ENCODE peak calls at places on chromosomes 6 and 20, in five cellular contexts. D is pancreas, U is gastrocnemius medialis, G is mesothelial cell of epicardium, F is psoas muscle. E is an unnamed sample.

GRCh38 chr6:109743739-109744138 is 52.6 kb downstream of the FIG4 start:
- DNase-seq in D (no peak), U (no peak), G (no peak), F (no peak), E (no peak)

GRCh38 chr20:12883507-12883885 is 125.3 kb upstream of the SPTLC3 start:
- DNase-seq in D (no peak), U (no peak), G (no peak), F (no peak), E (no peak)

GRCh38 chr6:3788408-3789017 is 37.0 kb upstream of the PXDC1 start:
- DNase-seq in D (no peak), U (no peak), G (no peak), F (no peak), E (no peak)

GRCh38 chr6:109695468-109695867 is 4.4 kb downstream of the FIG4 start:
- DNase-seq in D (no peak), U (no peak), G (no peak), F (no peak), E (no peak)

GRCh38 chr20:47432251-47433210 is 69.2 kb upstream of the NCOA3 start:
- DNase-seq in D (no peak), U (no peak), G (no peak), F (no peak), E (no peak)

GRCh38 chr6:113018351-113019151 is 671.4 kb downstream of the RFPL4B start:
- DNase-seq in D (no peak), U (no peak), G (no peak), F (no peak), E (no peak)

GRCh38 chr20:13095013-13095412 is 86.2 kb downstream of the SPTLC3 start:
- DNase-seq in D (no peak), U (no peak), G (no peak), F (no peak), E (no peak)

GRCh38 chr6:38579010-38579628 is 60.6 kb downstream of the BTBD9 start:
- DNase-seq in D (no peak), U (no peak), G (no peak), F (no peak), E (no peak)

GRCh38 chr20:62367136-62367482 is at the start of gene LAMA5:
- DNase-seq in D (peak; percentile 84), U (peak; percentile 20), G (no peak), F (peak; percentile 73), E (no peak)

GRCh38 chr6:100203391-100203790 is 209.4 kb upstream of the MCHR2 start:
- DNase-seq in D (no peak), U (no peak), G (no peak), F (no peak), E (no peak)

GRCh38 chr6:110095101-110095500 is 84.4 kb downstream of the WASF1 start:
- DNase-seq in D (no peak), U (no peak), G (no peak), F (no peak), E (no peak)

GRCh38 chr20:14604143-14604542 is 266.7 kb upstream of the FLRT3 start:
- DNase-seq in D (no peak), U (no peak), G (no peak), F (no peak), E (no peak)

GRCh38 chr6:25903467-25904099 is 26.9 kb downstream of the SLC17A2 start:
- DNase-seq in D (no peak), U (no peak), G (no peak), F (no peak), E (no peak)

GRCh38 chr6:35691027-35691824 is 2.5 kb upstream of the FKBP5 start:
- DNase-seq in D (peak; percentile 76), U (peak; percentile 99), G (no peak), F (peak; percentile 97), E (peak; percentile 44)

GRCh38 chr6:70371454-70372105 is 41.7 kb upstream of the FAM135A start:
- DNase-seq in D (no peak), U (no peak), G (no peak), F (no peak), E (no peak)

GRCh38 chr6:137571854-137572253 is 77.7 kb upstream of the OLIG3 start:
- DNase-seq in D (peak; percentile 26), U (no peak), G (no peak), F (no peak), E (peak; percentile 27)

DNA sequence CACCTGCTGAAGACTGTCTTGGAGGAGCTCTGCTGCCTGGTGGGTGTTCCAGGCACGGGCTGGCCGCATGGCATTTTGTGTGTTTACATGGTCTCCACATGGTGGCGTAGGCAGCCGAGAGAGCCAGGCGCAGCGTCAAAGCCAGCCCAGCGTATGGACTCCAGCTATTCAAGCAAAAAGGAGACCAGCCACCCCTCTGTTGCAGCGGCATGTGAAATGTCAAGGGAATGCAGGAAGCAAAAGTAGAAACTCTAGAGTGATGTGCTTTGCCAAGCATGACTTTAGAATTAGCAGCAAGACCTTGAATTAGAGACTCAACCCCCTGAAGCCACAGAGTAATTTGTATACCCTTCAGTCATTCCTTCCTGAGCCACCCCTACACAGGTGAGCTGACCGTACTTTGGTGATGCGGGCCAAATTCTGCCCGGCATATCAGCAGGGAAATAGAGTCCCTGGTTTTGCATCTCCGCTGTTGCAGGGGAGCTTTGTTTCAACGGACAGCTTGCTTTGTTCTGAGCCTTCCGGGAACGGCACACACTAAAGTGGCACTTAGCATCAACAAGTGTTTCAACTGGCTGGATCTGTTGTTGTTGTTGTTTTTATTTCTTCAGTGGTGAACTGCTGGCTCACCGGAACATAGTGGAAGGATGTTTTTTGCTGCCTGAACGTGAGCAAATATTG is 48.5 kb downstream of the FNDC1 start:
- DNase-seq in D (peak; percentile 51), U (no peak), G (no peak), F (no peak), E (no peak)
- TF ChIP-seq CTCF in D (peak; percentile 17), U (no peak), G (no peak), F (no peak), E (no peak)

GRCh38 chr6:135382182-135382628 is 115.3 kb downstream of the AHI1 start:
- DNase-seq in D (no peak), U (no peak), G (no peak), F (no peak), E (no peak)

GRCh38 chr6:135383297-135383696 is 114.2 kb downstream of the AHI1 start:
- DNase-seq in D (no peak), U (no peak), G (no peak), F (no peak), E (no peak)

GRCh38 chr6:135380793-135381192 is 116.7 kb downstream of the AHI1 start:
- DNase-seq in D (no peak), U (no peak), G (no peak), F (no peak), E (no peak)

GRCh38 chr6:135385299-135385698 is 112.2 kb downstream of the AHI1 start:
- DNase-seq in D (no peak), U (no peak), G (no peak), F (no peak), E (no peak)

GRCh38 chr6:135383766-135384165 is 113.8 kb downstream of the AHI1 start:
- DNase-seq in D (no peak), U (no peak), G (no peak), F (no peak), E (no peak)
- TF ChIP-seq CTCF in D (no peak), U (no peak), G (peak; percentile 24), F (no peak), E (no peak)

DNA sequence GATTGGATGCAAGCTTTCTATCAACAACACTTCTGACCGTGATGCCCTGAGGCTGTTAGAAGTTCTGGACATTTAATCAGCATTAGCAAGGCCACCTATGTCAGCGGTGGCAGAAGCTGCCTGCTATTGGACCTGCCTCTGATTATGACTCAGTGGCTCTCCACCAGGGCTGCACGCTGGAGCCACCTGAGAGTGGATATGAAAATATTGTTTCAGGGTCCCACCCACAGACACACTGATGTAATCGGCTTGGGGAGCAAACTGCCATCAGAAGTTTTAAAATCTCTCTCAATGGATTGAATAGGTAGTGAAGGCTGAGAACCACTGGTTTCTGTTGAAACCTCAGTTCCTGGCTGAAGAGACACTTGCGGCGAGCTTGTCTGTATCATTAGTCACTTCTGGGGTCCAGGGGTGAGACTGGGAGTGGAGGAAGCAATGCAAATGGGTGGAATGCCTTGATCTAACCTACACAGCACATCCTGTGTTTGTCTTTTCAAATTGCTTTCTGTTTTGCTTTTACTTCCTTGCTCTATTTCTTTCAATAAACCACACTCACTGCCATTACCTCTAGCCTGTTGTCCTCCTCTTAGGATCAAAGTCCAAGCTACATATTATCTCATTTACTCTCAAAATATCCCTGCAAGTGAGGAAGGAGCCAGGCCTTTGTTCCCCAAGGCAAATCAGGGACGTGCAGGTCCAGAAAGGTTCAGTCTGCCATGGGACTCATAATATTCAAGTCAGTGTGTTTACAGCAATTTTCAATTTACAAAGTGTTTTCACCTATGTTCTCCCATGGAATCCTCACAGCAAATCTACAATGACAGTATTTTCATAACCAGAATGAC is 4.2 kb downstream of the CLIC5 start:
- DNase-seq in D (no peak), U (no peak), G (no peak), F (no peak), E (no peak)
- TF ChIP-seq CTCF in D (no peak), U (no peak), G (no peak), F (no peak), E (no peak)

DNA sequence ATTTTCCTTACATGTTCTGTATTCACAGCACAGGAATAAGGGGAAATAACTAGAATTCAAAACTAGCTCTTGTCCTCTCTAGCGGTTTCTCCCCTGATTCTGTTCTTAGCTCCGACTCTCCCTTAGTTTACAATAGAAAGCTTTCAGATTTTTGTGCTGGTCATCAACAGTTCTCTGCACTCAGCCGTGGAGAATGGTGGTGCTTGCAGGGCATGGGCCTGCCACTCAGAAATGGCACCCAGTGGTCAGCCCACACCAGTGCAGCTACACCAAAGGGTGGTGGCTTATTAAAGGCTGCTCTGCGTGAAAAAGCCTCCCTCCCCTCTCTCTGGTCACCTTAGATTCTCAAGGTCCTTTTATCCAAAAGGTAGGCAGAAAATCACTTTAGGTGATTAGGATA is 123.5 kb downstream of the SASH1 start:
- DNase-seq in D (no peak), U (no peak), G (no peak), F (no peak), E (no peak)
- TF ChIP-seq CTCF in D (no peak), U (no peak), G (no peak), F (no peak), E (no peak)